ENCODE peak calls at places on chromosomes 1 and 21, in seven cellular contexts. O, M, T, A, C, E and S are unnamed samples.

GRCh38 chr1:19193004-19193403 is 17.1 kb downstream of the UBR4 start:
- DNase-seq in O (no peak), M (no peak), T (no peak), A (no peak), C (no peak), E (no peak), S (no peak)

GRCh38 chr1:178538192-178538916 is 25.4 kb downstream of the TEX35 start:
- DNase-seq in O (no peak), M (no peak), T (no peak), A (peak; percentile 50), C (peak; percentile 83), E (no peak), S (peak; percentile 60)

GRCh38 chr1:39833616-39834015 is 45.0 kb upstream of the BMP8B start:
- DNase-seq in O (no peak), M (no peak), T (no peak), A (no peak), C (no peak), E (no peak), S (no peak)

GRCh38 chr1:155009221-155009711 is 6.7 kb downstream of the ZBTB7B start:
- DNase-seq in O (no peak), M (peak; percentile 79), T (peak; percentile 20), A (no peak), C (no peak), E (no peak), S (no peak)

GRCh38 chr1:90220941-90221693 is 226.2 kb downstream of the ZNF326 start:
- DNase-seq in O (peak; percentile 27), M (no peak), T (no peak), A (no peak), C (no peak), E (no peak), S (no peak)

GRCh38 chr1:175318633-175319032 is 126.1 kb upstream of the KIAA0040 start:
- DNase-seq in O (no peak), M (no peak), T (no peak), A (no peak), C (no peak), E (no peak), S (no peak)

GRCh38 chr21:27206368-27206982 is 239.6 kb upstream of the ADAMTS5 start:
- DNase-seq in O (no peak), M (no peak), T (no peak), A (no peak), C (peak; percentile 47), E (no peak), S (no peak)

GRCh38 chr1:117783586-117784396 is 145.6 kb downstream of the GDAP2 start:
- DNase-seq in O (no peak), M (no peak), T (no peak), A (no peak), C (no peak), E (no peak), S (no peak)

GRCh38 chr1:87684194-87684593 is 355.5 kb downstream of the LMO4 start:
- DNase-seq in O (no peak), M (no peak), T (peak; percentile 13), A (no peak), C (peak; percentile 51), E (no peak), S (no peak)

GRCh38 chr1:206497363-206497762 is 10.0 kb upstream of the RASSF5 start:
- DNase-seq in O (no peak), M (no peak), T (no peak), A (no peak), C (no peak), E (no peak), S (no peak)

GRCh38 chr1:48106049-48106448 is 108.9 kb upstream of the TRABD2B start:
- DNase-seq in O (no peak), M (no peak), T (no peak), A (no peak), C (no peak), E (no peak), S (no peak)

GRCh38 chr21:36082140-36082742 is 12.4 kb downstream of the CBR1 start:
- DNase-seq in O (no peak), M (no peak), T (no peak), A (no peak), C (no peak), E (no peak), S (no peak)

GRCh38 chr1:220991959-220992704 is 112.9 kb downstream of the HLX start:
- DNase-seq in O (no peak), M (no peak), T (peak; percentile 39), A (no peak), C (no peak), E (no peak), S (no peak)

GRCh38 chr1:197884173-197884572 is 18.3 kb upstream of the C1orf53 start:
- DNase-seq in O (no peak), M (no peak), T (no peak), A (no peak), C (no peak), E (no peak), S (no peak)

GRCh38 chr1:214441119-214441518 is 110.3 kb downstream of the PTPN14 start:
- DNase-seq in O (no peak), M (no peak), T (no peak), A (no peak), C (peak; percentile 72), E (no peak), S (no peak)

GRCh38 chr1:12739613-12740012 is 6.4 kb upstream of the CFAP107 start:
- DNase-seq in O (no peak), M (no peak), T (no peak), A (no peak), C (no peak), E (no peak), S (no peak)

GRCh38 chr1:181816608-181817007 is 244.9 kb downstream of the ZNF648 start:
- DNase-seq in O (no peak), M (no peak), T (no peak), A (no peak), C (no peak), E (no peak), S (no peak)

GRCh38 chr1:221699582-221700519 is 42.0 kb downstream of the DUSP10 start:
- DNase-seq in O (no peak), M (no peak), T (no peak), A (no peak), C (peak; percentile 85), E (no peak), S (no peak)

GRCh38 chr21:44704636-44705001 is 6.8 kb downstream of the TSPEAR start:
- DNase-seq in O (no peak), M (peak; percentile 39), T (no peak), A (peak; percentile 34), C (no peak), E (no peak), S (peak; percentile 70)

GRCh38 chr1:8818325-8818775 is 910 bp upstream of the RERE start:
- DNase-seq in O (no peak), M (no peak), T (peak; percentile 76), A (peak; percentile 79), C (peak; percentile 75), E (no peak), S (no peak)

GRCh38 chr21:46078322-46078981 is 19.5 kb upstream of the COL6A2 start:
- DNase-seq in O (peak; percentile 19), M (peak; percentile 72), T (peak; percentile 6), A (peak; percentile 58), C (peak; percentile 76), E (no peak), S (no peak)

GRCh38 chr1:194252189-194252588 is 1065.8 kb upstream of the B3GALT2 start:
- DNase-seq in O (no peak), M (no peak), T (no peak), A (no peak), C (peak; percentile 39), E (no peak), S (no peak)

GRCh38 chr1:62823556-62823955 is 39.6 kb downstream of the ATG4C start:
- DNase-seq in O (no peak), M (no peak), T (no peak), A (no peak), C (peak; percentile 79), E (no peak), S (no peak)

GRCh38 chr21:33042812-33043211 is 17.1 kb downstream of the OLIG2 start:
- DNase-seq in O (no peak), M (no peak), T (no peak), A (no peak), C (peak; percentile 93), E (peak; percentile 8), S (no peak)

GRCh38 chr1:170864238-170864637 is 71.1 kb upstream of the MROH9 start:
- DNase-seq in O (no peak), M (no peak), T (peak; percentile 42), A (no peak), C (peak; percentile 29), E (no peak), S (no peak)

DNA sequence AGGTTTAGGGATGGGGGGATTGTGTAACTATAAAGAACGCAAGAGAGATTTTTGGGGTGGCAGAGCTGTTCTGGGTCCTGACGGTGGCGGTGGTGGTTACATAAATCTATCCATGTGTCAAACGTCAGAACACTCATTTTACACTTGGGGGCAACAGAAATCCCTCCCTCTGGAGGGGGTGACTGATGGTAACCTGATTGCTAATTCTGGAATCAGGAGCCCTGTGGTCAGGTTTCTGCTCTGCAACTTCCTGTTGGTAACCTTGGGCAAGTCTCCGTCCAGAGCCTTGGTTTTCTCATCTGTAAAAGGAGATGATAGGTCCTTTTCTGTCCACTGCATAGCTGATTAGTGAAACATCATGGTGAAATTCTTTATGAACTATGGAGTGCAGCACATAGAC is 40.9 kb downstream of the ALPL start:
- DNase-seq in O (no peak), M (no peak), T (no peak), A (no peak), C (peak; percentile 69), E (no peak), S (no peak)
- H3K9me3 ChIP-seq in O (peaks cover 2% of the 10 kb centered on the region), M (no peaks in the 10 kb centered on the region), T (no peaks in the 10 kb centered on the region), A (no peaks in the 10 kb centered on the region), C (no peaks in the 10 kb centered on the region), E (no peaks in the 10 kb centered on the region), S (no peaks in the 10 kb centered on the region)

GRCh38 chr1:1438531-1439381 is 3.3 kb downstream of the VWA1 start:
- DNase-seq in O (no peak), M (no peak), T (no peak), A (no peak), C (no peak), E (no peak), S (no peak)

GRCh38 chr1:1440262-1440772 is 4.8 kb downstream of the VWA1 start:
- DNase-seq in O (no peak), M (no peak), T (no peak), A (no peak), C (no peak), E (peak; percentile 0), S (no peak)

GRCh38 chr1:1442069-1442770 is 6.7 kb downstream of the VWA1 start:
- DNase-seq in O (no peak), M (no peak), T (no peak), A (no peak), C (no peak), E (no peak), S (no peak)

GRCh38 chr1:1439550-1440261 is 4.2 kb downstream of the VWA1 start:
- DNase-seq in O (no peak), M (no peak), T (no peak), A (no peak), C (no peak), E (no peak), S (no peak)

GRCh38 chr1:1440941-1441888 is 5.7 kb downstream of the VWA1 start:
- DNase-seq in O (no peak), M (peak; percentile 80), T (peak; percentile 48), A (no peak), C (peak; percentile 20), E (peak; percentile 71), S (no peak)
- H3K27ac ChIP-seq in O (no peak overlapping the region), M (no peak overlapping the region), T (no peak overlapping the region), A (peak overlapping the region; percentile 39), C (no peak overlapping the region), E (peak overlapping the region; percentile 31), S (no peak overlapping the region)

GRCh38 chr1:36154335-36154734 is 1.6 kb upstream of the MAP7D1 start:
- DNase-seq in O (no peak), M (no peak), T (no peak), A (no peak), C (no peak), E (no peak), S (no peak)
- H3K9me3 ChIP-seq in O (no peaks in the 10 kb centered on the region), M (no peaks in the 10 kb centered on the region), T (no peaks in the 10 kb centered on the region), A (no peaks in the 10 kb centered on the region), C (no peaks in the 10 kb centered on the region), E (no peaks in the 10 kb centered on the region), S (no peaks in the 10 kb centered on the region)

GRCh38 chr1:26754086-26754874 is 33.5 kb upstream of the PIGV start:
- DNase-seq in O (no peak), M (no peak), T (no peak), A (no peak), C (peak; percentile 33), E (no peak), S (no peak)
- H3K27ac ChIP-seq in O (no peak overlapping the region), M (peak overlapping the region; percentile 56), T (no peak overlapping the region), A (no peak overlapping the region), C (no peak overlapping the region), E (no peak overlapping the region), S (no peak overlapping the region)